ENCODE peak calls at places on chromosomes 1 and 21, in four cellular contexts. One of them, this sample, is unnamed.

GRCh38 chr1:22349302-22350043 is 102.2 kb upstream of the ZBTB40 start:
- DNase-seq in AG09309: no peak
- DNase-seq in endothelial cell: no peak
- DNase-seq in activated CD8-positive, alpha-beta T cell treated with anti-CD3 and anti-CD28 coated beads for 36 hours: no peak
- DNase-seq in this sample: no peak

GRCh38 chr1:7383671-7384070 is 387.4 kb upstream of the VAMP3 start:
- DNase-seq in AG09309: no peak
- DNase-seq in endothelial cell: no peak
- DNase-seq in activated CD8-positive, alpha-beta T cell treated with anti-CD3 and anti-CD28 coated beads for 36 hours: no peak
- DNase-seq in this sample: no peak

GRCh38 chr21:42735944-42736343 is 82.5 kb downstream of the PDE9A start:
- DNase-seq in AG09309: no peak
- DNase-seq in endothelial cell: no peak
- DNase-seq in activated CD8-positive, alpha-beta T cell treated with anti-CD3 and anti-CD28 coated beads for 36 hours: no peak
- DNase-seq in this sample: no peak

GRCh38 chr1:31771891-31772668 is 7.9 kb upstream of the ADGRB2 start:
- DNase-seq in AG09309: no peak
- DNase-seq in endothelial cell: no peak
- DNase-seq in activated CD8-positive, alpha-beta T cell treated with anti-CD3 and anti-CD28 coated beads for 36 hours: peak; percentile 65
- DNase-seq in this sample: no peak

GRCh38 chr1:4424254-4424653 is 230.2 kb upstream of the AJAP1 start:
- DNase-seq in AG09309: no peak
- DNase-seq in endothelial cell: no peak
- DNase-seq in activated CD8-positive, alpha-beta T cell treated with anti-CD3 and anti-CD28 coated beads for 36 hours: no peak
- DNase-seq in this sample: no peak

GRCh38 chr1:202085682-202086373 is 36.9 kb upstream of the GPR37L1 start:
- DNase-seq in AG09309: no peak
- DNase-seq in endothelial cell: no peak
- DNase-seq in activated CD8-positive, alpha-beta T cell treated with anti-CD3 and anti-CD28 coated beads for 36 hours: no peak
- DNase-seq in this sample: no peak

GRCh38 chr1:64323054-64323453 is 119.6 kb downstream of the UBE2U start:
- DNase-seq in AG09309: peak; percentile 51
- DNase-seq in endothelial cell: no peak
- DNase-seq in activated CD8-positive, alpha-beta T cell treated with anti-CD3 and anti-CD28 coated beads for 36 hours: no peak
- DNase-seq in this sample: no peak

GRCh38 chr21:22827422-22827821 is 1829.2 kb downstream of the NCAM2 start:
- DNase-seq in AG09309: no peak
- DNase-seq in endothelial cell: no peak
- DNase-seq in activated CD8-positive, alpha-beta T cell treated with anti-CD3 and anti-CD28 coated beads for 36 hours: no peak
- DNase-seq in this sample: no peak

GRCh38 chr1:7408771-7409150 is 362.3 kb upstream of the VAMP3 start:
- DNase-seq in AG09309: no peak
- DNase-seq in endothelial cell: no peak
- DNase-seq in activated CD8-positive, alpha-beta T cell treated with anti-CD3 and anti-CD28 coated beads for 36 hours: no peak
- DNase-seq in this sample: no peak

GRCh38 chr1:119279441-119280415 is 88.9 kb upstream of the HAO2 start:
- DNase-seq in AG09309: peak; percentile 42
- DNase-seq in endothelial cell: no peak
- DNase-seq in activated CD8-positive, alpha-beta T cell treated with anti-CD3 and anti-CD28 coated beads for 36 hours: no peak
- DNase-seq in this sample: no peak

GRCh38 chr1:177600371-177600770 is 369.5 kb downstream of the SEC16B start:
- DNase-seq in AG09309: no peak
- DNase-seq in endothelial cell: no peak
- DNase-seq in activated CD8-positive, alpha-beta T cell treated with anti-CD3 and anti-CD28 coated beads for 36 hours: no peak
- DNase-seq in this sample: no peak

GRCh38 chr1:53438427-53439336 is 20.5 kb upstream of the DMRTB1 start:
- DNase-seq in AG09309: no peak
- DNase-seq in endothelial cell: no peak
- DNase-seq in activated CD8-positive, alpha-beta T cell treated with anti-CD3 and anti-CD28 coated beads for 36 hours: no peak
- DNase-seq in this sample: no peak

GRCh38 chr1:164771001-164771550 is 212.1 kb downstream of the PBX1 start:
- DNase-seq in AG09309: no peak
- DNase-seq in endothelial cell: no peak
- DNase-seq in activated CD8-positive, alpha-beta T cell treated with anti-CD3 and anti-CD28 coated beads for 36 hours: no peak
- DNase-seq in this sample: no peak

GRCh38 chr1:19435181-19435580 is 50.2 kb downstream of the CAPZB start:
- DNase-seq in AG09309: peak; percentile 75
- DNase-seq in endothelial cell: no peak
- DNase-seq in activated CD8-positive, alpha-beta T cell treated with anti-CD3 and anti-CD28 coated beads for 36 hours: no peak
- DNase-seq in this sample: no peak

GRCh38 chr1:227234998-227235405 is 83.3 kb downstream of the CDC42BPA start:
- DNase-seq in AG09309: peak; percentile 32
- DNase-seq in endothelial cell: peak; percentile 60
- DNase-seq in activated CD8-positive, alpha-beta T cell treated with anti-CD3 and anti-CD28 coated beads for 36 hours: peak; percentile 39
- DNase-seq in this sample: peak; percentile 18

GRCh38 chr1:177343445-177343844 is 172.7 kb downstream of the BRINP2 start:
- DNase-seq in AG09309: no peak
- DNase-seq in endothelial cell: no peak
- DNase-seq in activated CD8-positive, alpha-beta T cell treated with anti-CD3 and anti-CD28 coated beads for 36 hours: no peak
- DNase-seq in this sample: no peak

GRCh38 chr1:35860680-35861079 is 22.3 kb upstream of the AGO1 start:
- DNase-seq in AG09309: no peak
- DNase-seq in endothelial cell: no peak
- DNase-seq in activated CD8-positive, alpha-beta T cell treated with anti-CD3 and anti-CD28 coated beads for 36 hours: no peak
- DNase-seq in this sample: no peak

GRCh38 chr1:43205671-43206070 is 33.5 kb downstream of the CFAP57 start:
- DNase-seq in AG09309: no peak
- DNase-seq in endothelial cell: no peak
- DNase-seq in activated CD8-positive, alpha-beta T cell treated with anti-CD3 and anti-CD28 coated beads for 36 hours: no peak
- DNase-seq in this sample: no peak

GRCh38 chr1:231590453-231591198 is 36.0 kb upstream of the DISC1 start:
- DNase-seq in AG09309: peak; percentile 39
- DNase-seq in endothelial cell: peak; percentile 53
- DNase-seq in activated CD8-positive, alpha-beta T cell treated with anti-CD3 and anti-CD28 coated beads for 36 hours: peak; percentile 60
- DNase-seq in this sample: peak; percentile 32

GRCh38 chr1:233689017-233689747 is 75.3 kb downstream of the KCNK1 start:
- DNase-seq in AG09309: no peak
- DNase-seq in endothelial cell: no peak
- DNase-seq in activated CD8-positive, alpha-beta T cell treated with anti-CD3 and anti-CD28 coated beads for 36 hours: no peak
- DNase-seq in this sample: no peak

GRCh38 chr1:46301406-46302090 is 1.9 kb downstream of the LRRC41 start:
- DNase-seq in AG09309: no peak
- DNase-seq in endothelial cell: peak; percentile 11
- DNase-seq in activated CD8-positive, alpha-beta T cell treated with anti-CD3 and anti-CD28 coated beads for 36 hours: peak; percentile 44
- DNase-seq in this sample: peak; percentile 14

GRCh38 chr1:222600274-222600673 is 10.5 kb upstream of the TAF1A start:
- DNase-seq in AG09309: no peak
- DNase-seq in endothelial cell: no peak
- DNase-seq in activated CD8-positive, alpha-beta T cell treated with anti-CD3 and anti-CD28 coated beads for 36 hours: no peak
- DNase-seq in this sample: no peak

GRCh38 chr1:44808938-44809917 is 905 bp downstream of the BTBD19 start:
- DNase-seq in AG09309: no peak
- DNase-seq in endothelial cell: no peak
- DNase-seq in activated CD8-positive, alpha-beta T cell treated with anti-CD3 and anti-CD28 coated beads for 36 hours: peak; percentile 97
- DNase-seq in this sample: no peak

GRCh38 chr21:36509966-36510742 is 30.2 kb upstream of the CLDN14 start:
- DNase-seq in AG09309: no peak
- DNase-seq in endothelial cell: no peak
- DNase-seq in activated CD8-positive, alpha-beta T cell treated with anti-CD3 and anti-CD28 coated beads for 36 hours: no peak
- DNase-seq in this sample: no peak

GRCh38 chr1:16351449-16351993 is 759 bp downstream of the FBXO42 start:
- DNase-seq in AG09309: no peak
- DNase-seq in endothelial cell: no peak
- DNase-seq in activated CD8-positive, alpha-beta T cell treated with anti-CD3 and anti-CD28 coated beads for 36 hours: no peak
- DNase-seq in this sample: no peak

GRCh38 chr1:39955547-39956539 is 898 bp downstream of the MFSD2A start:
- DNase-seq in AG09309: no peak
- DNase-seq in endothelial cell: no peak
- DNase-seq in activated CD8-positive, alpha-beta T cell treated with anti-CD3 and anti-CD28 coated beads for 36 hours: peak; percentile 83
- DNase-seq in this sample: peak; percentile 31

GRCh38 chr1:193516755-193517388 is 330.5 kb upstream of the B3GALT2 start:
- DNase-seq in AG09309: no peak
- DNase-seq in endothelial cell: no peak
- DNase-seq in activated CD8-positive, alpha-beta T cell treated with anti-CD3 and anti-CD28 coated beads for 36 hours: no peak
- DNase-seq in this sample: no peak

GRCh38 chr1:94621392-94621791 is 79.8 kb upstream of the F3 start:
- DNase-seq in AG09309: no peak
- DNase-seq in endothelial cell: no peak
- DNase-seq in activated CD8-positive, alpha-beta T cell treated with anti-CD3 and anti-CD28 coated beads for 36 hours: no peak
- DNase-seq in this sample: no peak

GRCh38 chr1:229041946-229042345 is 229.0 kb upstream of the RAB4A start:
- DNase-seq in AG09309: no peak
- DNase-seq in endothelial cell: no peak
- DNase-seq in activated CD8-positive, alpha-beta T cell treated with anti-CD3 and anti-CD28 coated beads for 36 hours: no peak
- DNase-seq in this sample: no peak

GRCh38 chr1:26994772-26995625 is 1.5 kb downstream of the TRNP1 start:
- DNase-seq in AG09309: no peak
- DNase-seq in endothelial cell: no peak
- DNase-seq in activated CD8-positive, alpha-beta T cell treated with anti-CD3 and anti-CD28 coated beads for 36 hours: no peak
- DNase-seq in this sample: no peak

GRCh38 chr1:86063721-86064120 is 92.9 kb downstream of the COL24A1 start:
- DNase-seq in AG09309: no peak
- DNase-seq in endothelial cell: no peak
- DNase-seq in activated CD8-positive, alpha-beta T cell treated with anti-CD3 and anti-CD28 coated beads for 36 hours: no peak
- DNase-seq in this sample: no peak

GRCh38 chr1:228955691-228956090 is 220.4 kb downstream of the RHOU start:
- DNase-seq in AG09309: peak; percentile 10
- DNase-seq in endothelial cell: no peak
- DNase-seq in activated CD8-positive, alpha-beta T cell treated with anti-CD3 and anti-CD28 coated beads for 36 hours: no peak
- DNase-seq in this sample: no peak

GRCh38 chr21:34330055-34330454 is 33.8 kb upstream of the KCNE2 start:
- DNase-seq in AG09309: no peak
- DNase-seq in endothelial cell: no peak
- DNase-seq in activated CD8-positive, alpha-beta T cell treated with anti-CD3 and anti-CD28 coated beads for 36 hours: no peak
- DNase-seq in this sample: no peak
- TF ChIP-seq CTCF in AG09309: no peak
- TF ChIP-seq CTCF in endothelial cell: no peak
- TF ChIP-seq CTCF in activated CD8-positive, alpha-beta T cell treated with anti-CD3 and anti-CD28 coated beads for 36 hours: no peak
- TF ChIP-seq CTCF in this sample: no peak

DNA sequence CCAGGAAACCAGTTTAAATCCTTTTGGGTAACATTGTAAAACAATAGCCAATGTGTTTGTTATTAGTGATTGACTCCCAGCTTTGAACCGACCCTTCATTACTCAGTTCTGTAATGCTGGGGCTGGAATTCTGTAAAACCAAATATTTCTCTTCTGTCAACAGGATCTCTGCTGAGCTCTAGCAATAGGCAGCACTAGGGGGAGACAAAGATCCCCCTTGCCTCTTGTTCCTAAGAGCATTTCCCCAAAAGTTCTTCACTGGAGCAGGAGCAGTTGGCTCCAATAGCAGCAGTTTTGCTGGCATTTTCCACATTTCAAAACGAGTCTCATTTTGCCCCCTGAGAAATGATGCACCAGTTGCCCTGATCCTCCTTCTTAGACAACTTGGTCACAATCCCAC is 1671.1 kb downstream of the MRPL39 start:
- DNase-seq in AG09309: no peak
- DNase-seq in endothelial cell: no peak
- DNase-seq in activated CD8-positive, alpha-beta T cell treated with anti-CD3 and anti-CD28 coated beads for 36 hours: peak; percentile 18
- DNase-seq in this sample: no peak
- TF ChIP-seq CTCF in AG09309: no peak
- TF ChIP-seq CTCF in endothelial cell: no peak
- TF ChIP-seq CTCF in activated CD8-positive, alpha-beta T cell treated with anti-CD3 and anti-CD28 coated beads for 36 hours: peak; percentile 31
- TF ChIP-seq CTCF in this sample: peak; percentile 25

GRCh38 chr1:147892216-147892615 is 10.4 kb upstream of the GJA8 start:
- DNase-seq in AG09309: no peak
- DNase-seq in endothelial cell: no peak
- DNase-seq in activated CD8-positive, alpha-beta T cell treated with anti-CD3 and anti-CD28 coated beads for 36 hours: peak; percentile 15
- DNase-seq in this sample: no peak

GRCh38 chr1:147895123-147895522 is 7.5 kb upstream of the GJA8 start:
- DNase-seq in AG09309: no peak
- DNase-seq in endothelial cell: no peak
- DNase-seq in activated CD8-positive, alpha-beta T cell treated with anti-CD3 and anti-CD28 coated beads for 36 hours: no peak
- DNase-seq in this sample: no peak

GRCh38 chr1:147892731-147893214 is 9.8 kb upstream of the GJA8 start:
- DNase-seq in AG09309: peak; percentile 21
- DNase-seq in endothelial cell: peak; percentile 26
- DNase-seq in activated CD8-positive, alpha-beta T cell treated with anti-CD3 and anti-CD28 coated beads for 36 hours: peak; percentile 26
- DNase-seq in this sample: no peak

GRCh38 chr1:147897789-147898188 is 4.8 kb upstream of the GJA8 start:
- DNase-seq in AG09309: no peak
- DNase-seq in endothelial cell: no peak
- DNase-seq in activated CD8-positive, alpha-beta T cell treated with anti-CD3 and anti-CD28 coated beads for 36 hours: no peak
- DNase-seq in this sample: no peak

DNA sequence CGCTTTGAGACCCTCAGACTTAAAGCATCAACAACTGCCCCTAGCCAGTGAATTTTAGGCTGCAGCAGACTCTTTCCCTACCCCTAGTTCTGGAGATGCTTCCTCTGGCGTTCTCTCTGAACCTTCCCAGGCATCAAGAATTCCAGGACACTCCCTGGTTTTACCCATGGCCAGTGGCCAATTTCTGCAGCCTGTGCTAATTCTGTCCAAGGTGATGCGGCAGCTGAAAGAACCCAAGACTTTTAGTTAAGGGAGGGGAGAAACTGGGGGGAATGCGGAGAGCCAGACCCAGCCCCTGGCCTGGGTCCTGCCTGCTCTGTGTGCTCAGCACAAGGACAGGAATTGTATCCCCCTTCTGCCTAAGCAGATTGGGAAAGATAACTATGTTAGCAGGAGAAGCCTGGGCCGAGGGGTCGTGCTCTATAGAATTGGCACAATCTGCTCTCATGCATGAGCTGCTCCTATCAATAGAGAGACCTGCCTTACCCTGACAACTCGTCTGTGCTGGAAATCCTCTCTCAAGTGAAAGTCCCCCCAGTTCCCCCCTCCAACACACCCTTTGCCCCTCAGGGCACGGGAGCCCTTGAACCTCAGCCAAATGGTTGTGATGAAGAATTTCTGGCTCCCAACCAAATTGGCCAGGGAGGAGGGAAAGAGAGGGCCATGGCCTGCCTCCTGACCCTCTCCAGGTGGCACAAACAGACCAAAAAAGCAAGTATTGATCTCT is 5.4 kb upstream of the GJA8 start:
- DNase-seq in AG09309: no peak
- DNase-seq in endothelial cell: no peak
- DNase-seq in activated CD8-positive, alpha-beta T cell treated with anti-CD3 and anti-CD28 coated beads for 36 hours: no peak
- DNase-seq in this sample: no peak
- TF ChIP-seq CTCF in AG09309: no peak
- TF ChIP-seq CTCF in endothelial cell: no peak
- TF ChIP-seq CTCF in activated CD8-positive, alpha-beta T cell treated with anti-CD3 and anti-CD28 coated beads for 36 hours: no peak
- TF ChIP-seq CTCF in this sample: no peak

DNA sequence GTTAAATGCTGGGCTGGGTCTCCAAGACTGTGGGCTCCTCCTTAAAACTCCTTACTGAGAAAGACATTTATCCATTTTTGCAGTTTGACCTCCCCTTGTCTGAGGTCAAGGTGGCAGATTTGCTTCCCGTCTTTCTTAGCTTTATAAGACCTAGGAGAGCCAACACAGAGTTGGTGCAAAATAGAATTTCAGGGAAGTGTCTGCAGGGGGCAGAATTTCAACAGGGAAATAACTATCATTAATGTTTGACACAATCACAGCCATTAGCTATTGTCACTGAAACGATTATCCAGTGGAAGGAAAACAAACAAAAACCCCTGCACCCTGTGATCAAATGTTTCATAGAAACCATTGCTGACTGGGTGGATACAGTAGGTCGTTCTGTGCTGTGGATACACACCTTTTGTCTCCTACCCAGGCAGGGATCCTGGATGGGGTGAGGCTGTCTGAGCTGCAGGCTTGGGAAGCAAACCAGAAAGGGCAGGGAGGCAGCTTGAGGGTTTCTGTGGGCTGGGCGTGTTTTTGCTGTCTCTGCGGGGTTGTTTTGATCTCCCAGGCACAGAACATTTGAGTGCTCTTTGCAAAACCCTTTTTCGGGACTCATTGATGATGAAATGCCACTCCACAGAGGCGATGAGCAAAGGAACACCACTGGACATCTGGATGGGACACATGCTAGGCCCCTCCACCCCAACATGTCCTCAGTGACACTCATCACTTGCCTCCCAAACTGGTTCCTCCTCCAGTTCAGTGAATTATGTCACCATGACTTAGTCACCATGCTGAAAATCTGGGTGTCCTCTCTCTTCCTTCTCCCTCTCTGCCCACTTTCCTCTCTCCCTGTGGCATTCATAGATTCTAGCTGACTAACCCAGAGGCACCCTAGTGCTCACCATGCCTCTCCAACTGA is 94.2 kb upstream of the SERBP1 start:
- DNase-seq in AG09309: no peak
- DNase-seq in endothelial cell: no peak
- DNase-seq in activated CD8-positive, alpha-beta T cell treated with anti-CD3 and anti-CD28 coated beads for 36 hours: no peak
- DNase-seq in this sample: no peak
- TF ChIP-seq CTCF in AG09309: no peak
- TF ChIP-seq CTCF in endothelial cell: peak; percentile 44
- TF ChIP-seq CTCF in activated CD8-positive, alpha-beta T cell treated with anti-CD3 and anti-CD28 coated beads for 36 hours: no peak
- TF ChIP-seq CTCF in this sample: peak; percentile 47